ENCODE peak calls at places on chromosome X, in six cellular contexts. L is M059J; W is CMK; Z is GM23248; Y is activated CD4-positive, alpha-beta memory T cell treated with anti-CD3 and anti-CD28 coated beads, Interleukin-2, amount 10 ng/mL, durations not matched to agents 7 days and 5 days; P is activated CD4-positive, CD25-positive, alpha-beta regulatory T cell. M is an unnamed sample.

GRCh38 chrX:39850630-39851152 is 247.1 kb downstream of the BCOR start:
- DNase-seq in P (no peak), Y (no peak), W (no peak), Z (peak; percentile 52), L (peak; percentile 54), M (no peak)

GRCh38 chrX:119573840-119574393 is 446 bp upstream of the UBE2A start:
- DNase-seq in Z (peak; percentile 57), L (peak; percentile 71), Y (no peak), P (no peak), W (no peak), M (peak; percentile 42)

GRCh38 chrX:131572372-131573014 is 28.6 kb downstream of the OR13H1 start:
- DNase-seq in Z (no peak), L (peak; percentile 91), W (no peak), Y (no peak), P (no peak), M (no peak)

GRCh38 chrX:727738-728621 is 97.4 kb downstream of the SHOX start:
- DNase-seq in P (no peak), L (peak; percentile 1), Z (peak; percentile 4), W (no peak), Y (no peak), M (no peak)

GRCh38 chrX:37420179-37420578 is 71.0 kb downstream of the PRRG1 start:
- DNase-seq in Z (peak; percentile 10), L (no peak), Y (no peak), P (no peak), W (no peak), M (peak; percentile 28)

GRCh38 chrX:102650903-102651241 is 411 bp upstream of the GPRASP1 start:
- DNase-seq in W (no peak), Y (no peak), Z (no peak), P (no peak), L (no peak), M (no peak)

GRCh38 chrX:69257504-69258127 is 92.4 kb upstream of the PJA1 start:
- DNase-seq in P (no peak), W (no peak), Y (no peak), Z (no peak), L (no peak), M (no peak)

GRCh38 chrX:53084863-53085262 is 2.7 kb downstream of the TSPYL2 start:
- DNase-seq in W (no peak), P (no peak), Z (no peak), Y (no peak), L (no peak), M (no peak)

GRCh38 chrX:109537324-109537665 is 651 bp downstream of the NXT2 start:
- DNase-seq in Y (peak; percentile 13), Z (peak; percentile 72), P (no peak), W (peak; percentile 3), L (peak; percentile 60), M (peak; percentile 93)

GRCh38 chrX:138775501-138775900 is 64.0 kb upstream of the FGF13 start:
- DNase-seq in L (peak; percentile 67), P (no peak), Y (no peak), W (peak; percentile 2), Z (peak; percentile 63), M (peak; percentile 38)

GRCh38 chrX:119755981-119756533 is 2.3 kb upstream of the SOWAHD start:
- DNase-seq in Z (no peak), Y (peak; percentile 78), W (no peak), L (no peak), P (no peak), M (no peak)

GRCh38 chrX:124203311-124203710 is 129.1 kb upstream of the TEX13D start:
- DNase-seq in W (no peak), L (no peak), Y (no peak), Z (no peak), P (no peak), M (no peak)

GRCh38 chrX:70087857-70088256 is 25.6 kb downstream of the OTUD6A start:
- DNase-seq in W (no peak), Z (peak; percentile 50), P (no peak), Y (no peak), L (no peak), M (peak; percentile 40)

GRCh38 chrX:134743121-134743520 is 84.8 kb upstream of the PLAC1 start:
- DNase-seq in W (no peak), Z (peak; percentile 37), L (no peak), P (no peak), Y (no peak), M (no peak)

GRCh38 chrX:155612312-155613224 is at the start of gene TMLHE:
- DNase-seq in Y (peak; percentile 68), Z (peak; percentile 74), W (peak; percentile 32), P (peak; percentile 12), L (peak; percentile 76), M (peak; percentile 44)

GRCh38 chrX:46034868-46035267 is 510.4 kb downstream of the ZNF674 start:
- DNase-seq in L (no peak), Y (no peak), Z (no peak), W (no peak), P (no peak), M (no peak)

GRCh38 chrX:15769300-15769954 is 20.9 kb upstream of the ZRSR2 start:
- DNase-seq in P (no peak), Y (no peak), Z (no peak), W (no peak), L (no peak), M (no peak)

GRCh38 chrX:48968377-48968776 is 3.3 kb downstream of the KCND1 start:
- DNase-seq in Y (no peak), P (no peak), Z (no peak), L (no peak), W (no peak), M (no peak)

GRCh38 chrX:153226344-153227190 is 47.5 kb downstream of the MAGEA1 start:
- DNase-seq in Z (peak; percentile 58), P (no peak), Y (no peak), L (peak; percentile 43), W (no peak), M (peak; percentile 94)

GRCh38 chrX:72620550-72621145 is 48.0 kb upstream of the HDAC8 start:
- DNase-seq in L (peak; percentile 92), Z (peak; percentile 89), Y (peak; percentile 63), W (no peak), P (no peak), M (peak; percentile 86)

GRCh38 chrX:139475432-139475831 is 55.1 kb upstream of the F9 start:
- DNase-seq in Z (no peak), W (no peak), L (no peak), Y (no peak), P (no peak), M (no peak)

GRCh38 chrX:136262241-136262640 is 11.0 kb upstream of the MAP7D3 start:
- DNase-seq in P (no peak), Z (no peak), W (no peak), Y (no peak), L (no peak), M (no peak)

GRCh38 chrX:39815621-39816020 is 282.1 kb downstream of the BCOR start:
- DNase-seq in Y (no peak), L (peak; percentile 83), W (no peak), Z (no peak), P (no peak), M (no peak)

GRCh38 chrX:63361494-63361893 is 10.4 kb upstream of the SPIN4 start:
- DNase-seq in Z (no peak), P (no peak), W (no peak), L (no peak), Y (no peak), M (no peak)

GRCh38 chrX:73977542-73978169 is 326.3 kb upstream of the ZCCHC13 start:
- DNase-seq in Y (no peak), W (no peak), L (peak; percentile 60), P (no peak), Z (no peak), M (no peak)

GRCh38 chrX:40078489-40079288 is 19.1 kb downstream of the BCOR start:
- DNase-seq in L (no peak), Z (peak; percentile 45), W (no peak), P (no peak), Y (no peak), M (no peak)

GRCh38 chrX:33204889-33205288 is 6.5 kb downstream of the DMD start:
- DNase-seq in Y (no peak), W (no peak), Z (no peak), L (no peak), P (no peak), M (peak; percentile 78)

GRCh38 chrX:41561045-41561444 is 113.9 kb downstream of the NYX start:
- DNase-seq in Y (peak; percentile 57), P (no peak), Z (peak; percentile 85), L (peak; percentile 82), W (no peak), M (peak; percentile 68)

GRCh38 chrX:48180811-48181210 is 15.8 kb downstream of the SSX5 start:
- DNase-seq in W (no peak), Y (no peak), Z (no peak), P (no peak), L (no peak), M (peak; percentile 50)

GRCh38 chrX:10280061-10280460 is 123.3 kb downstream of the CLCN4 start:
- DNase-seq in P (no peak), Z (no peak), L (no peak), W (no peak), Y (no peak), M (no peak)

M was measured in epithelial cell of esophagus.